ENCODE peak calls at places on chromosomes 11 and 22, in eight cellular contexts. Y is NCI-H1048, T is IMR-90, K is cardiac fibroblast, W is fibroblast of villous mesenchyme, M is WTC11, P is heart left ventricle, D is hepatic stellate cell. A is an unnamed sample.

GRCh38 chr11:112795896-112796686 is 165.1 kb upstream of the NCAM1 start:
- DNase-seq in M (no peak), P (no peak), K (no peak), W (no peak), D (no peak), T (no peak), Y (no peak), A (no peak)

GRCh38 chr11:38297670-38298069 is 1699.6 kb upstream of the RAG2 start:
- DNase-seq in Y (no peak), W (no peak), P (no peak), M (no peak), K (no peak), T (no peak), D (no peak), A (no peak)

GRCh38 chr11:71301858-71302533 is 49.6 kb upstream of the SHANK2 start:
- DNase-seq in D (peak; percentile 6), M (no peak), K (no peak), Y (no peak), W (peak; percentile 29), T (no peak), P (no peak), A (peak; percentile 40)

GRCh38 chr11:3074912-3075589 is 17.8 kb upstream of the CARS1 start:
- DNase-seq in W (no peak), Y (no peak), K (no peak), T (no peak), M (no peak), P (peak; percentile 57), D (no peak), A (no peak)

GRCh38 chr22:29031236-29031982 is 30.2 kb downstream of the C22orf31 start:
- DNase-seq in W (peak; percentile 94), D (peak; percentile 88), M (no peak), K (peak; percentile 97), Y (no peak), T (peak; percentile 98), P (peak; percentile 48), A (peak; percentile 64)

GRCh38 chr22:38843201-38843715 is 570 bp downstream of the NPTXR start:
- DNase-seq in M (peak; percentile 60), T (peak; percentile 81), D (peak; percentile 71), P (peak; percentile 37), W (peak; percentile 73), K (peak; percentile 55), Y (no peak), A (peak; percentile 75)

GRCh38 chr11:73308963-73309960 is 1.2 kb downstream of the ARHGEF17 start:
- DNase-seq in Y (no peak), P (peak; percentile 93), D (peak; percentile 95), M (peak; percentile 89), T (peak; percentile 96), K (peak; percentile 98), W (peak; percentile 97), A (peak; percentile 89)

GRCh38 chr22:45425531-45426265 is 12.2 kb downstream of the RIBC2 start:
- DNase-seq in P (no peak), Y (no peak), M (no peak), T (no peak), D (no peak), K (no peak), W (no peak), A (no peak)

GRCh38 chr22:42747701-42748513 is 27.2 kb upstream of the A4GALT start:
- DNase-seq in T (peak; percentile 76), D (peak; percentile 56), P (peak; percentile 46), Y (no peak), M (no peak), K (peak; percentile 86), W (peak; percentile 71), A (no peak)

GRCh38 chr22:30262917-30263741 is 3.5 kb downstream of the OSM start:
- DNase-seq in P (peak; percentile 68), T (peak; percentile 61), Y (peak; percentile 38), D (peak; percentile 77), W (peak; percentile 67), M (peak; percentile 94), K (peak; percentile 72), A (peak; percentile 91)

GRCh38 chr22:28799125-28799833 is 1.1 kb downstream of the XBP1 start:
- DNase-seq in Y (no peak), W (peak; percentile 98), P (peak; percentile 30), D (peak; percentile 83), K (peak; percentile 98), T (peak; percentile 96), M (no peak), A (no peak)

GRCh38 chr11:95231881-95232605 is 1.0 kb upstream of the SESN3 start:
- DNase-seq in K (peak; percentile 36), Y (no peak), W (no peak), M (peak; percentile 78), P (peak; percentile 69), D (no peak), T (no peak), A (peak; percentile 84)